ENCODE peak calls at places on chromosomes 4 and X, in nine cellular contexts. A is heart left ventricle, J is uterus, L is suprapubic skin, N is adrenal gland, Y is endothelial cell of umbilical vein, R is HepG2, Q is lower leg skin, E is esophagus squamous epithelium. Z is an unnamed sample.

GRCh38 chr4:180598281-180598680 is 1644.9 kb upstream of the TENM3 start:
- DNase-seq in E (no peak), Q (no peak), J (no peak), L (no peak), A (no peak), N (peak), R (no peak), Y (no peak), Z (peak)

GRCh38 chrX:131917588-131917987 is 105.5 kb upstream of the STK26 start:
- DNase-seq in N (no peak), J (no peak), Y (no peak), Q (no peak), E (no peak), R (no peak), L (no peak), A (no peak), Z (no peak)

GRCh38 chr4:25857403-25857802 is 5.4 kb downstream of the SEL1L3 start:
- DNase-seq in L (no peak), A (no peak), Q (no peak), J (no peak), R (no peak), N (no peak), E (no peak), Y (no peak), Z (peak)

GRCh38 chrX:137882960-137883359 is 317.0 kb downstream of the ZIC3 start:
- DNase-seq in E (no peak), A (no peak), N (no peak), R (no peak), Q (no peak), Y (no peak), J (no peak), L (no peak), Z (no peak)

GRCh38 chrX:72666451-72666850 is 47.7 kb downstream of the PHKA1 start:
- DNase-seq in Y (no peak), L (no peak), A (no peak), N (no peak), E (no peak), Q (no peak), J (no peak), R (no peak), Z (no peak)

GRCh38 chr4:53553486-53554210 is 37.6 kb downstream of the LNX1 start:
- DNase-seq in A (no peak), Q (no peak), L (no peak), Y (no peak), J (no peak), N (no peak), R (no peak), E (no peak), Z (no peak)

GRCh38 chr4:150018257-150018656 is 60.0 kb upstream of the DCLK2 start:
- DNase-seq in E (no peak), N (no peak), L (no peak), A (no peak), Y (no peak), Q (no peak), J (no peak), R (no peak), Z (no peak)

GRCh38 chrX:147749308-147749707 is 162.4 kb upstream of the FMR1 start:
- DNase-seq in J (no peak), Y (no peak), R (no peak), N (no peak), A (no peak), L (no peak), E (no peak), Q (no peak), Z (no peak)

GRCh38 chr4:76087007-76087769 is 12.7 kb downstream of the ART3 start:
- DNase-seq in L (no peak), R (peak), Y (peak), N (peak), E (no peak), A (peak), J (no peak), Q (peak), Z (peak)

GRCh38 chr4:24256547-24256946 is 327.8 kb downstream of the DHX15 start:
- DNase-seq in Y (no peak), J (no peak), L (no peak), E (no peak), R (no peak), A (no peak), N (no peak), Q (no peak), Z (no peak)

GRCh38 chr4:24262084-24262483 is 322.3 kb downstream of the DHX15 start:
- DNase-seq in E (no peak), N (no peak), Y (no peak), Q (no peak), A (no peak), J (no peak), R (no peak), L (no peak), Z (no peak)

GRCh38 chr4:24262616-24263015 is 321.7 kb downstream of the DHX15 start:
- DNase-seq in E (no peak), L (no peak), J (no peak), Q (no peak), R (no peak), Y (no peak), N (no peak), A (no peak), Z (no peak)

GRCh38 chr4:24260133-24260532 is 324.2 kb downstream of the DHX15 start:
- DNase-seq in L (no peak), A (no peak), E (no peak), Q (no peak), Y (no peak), J (no peak), R (no peak), N (no peak), Z (no peak)

GRCh38 chr4:24260922-24261581 is 323.3 kb downstream of the DHX15 start:
- DNase-seq in Q (no peak), L (no peak), R (no peak), A (no peak), J (no peak), N (no peak), E (no peak), Y (no peak), Z (no peak)
- H3K4me3 ChIP-seq in Q (no peak), L (no peak), R (no peak), A (no peak), J (no peak), N (no peak), E (no peak), Y (no peak), Z (no peak)

DNA sequence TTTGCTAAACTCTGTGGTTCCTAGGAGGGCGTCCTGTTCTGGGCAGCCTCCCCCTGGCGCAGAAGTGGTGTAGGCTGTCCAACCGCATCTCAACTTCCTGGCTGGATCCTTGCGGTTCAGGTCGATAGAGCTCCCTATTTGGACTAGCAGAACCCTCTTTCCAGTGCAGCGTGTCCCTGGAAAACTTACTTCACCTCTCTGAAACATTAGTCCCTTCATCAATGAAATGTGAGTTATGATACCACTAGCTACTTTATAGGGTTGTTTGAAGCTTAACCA is 1.1 kb downstream of the STK32B start:
- DNase-seq in A (no peak), Y (no peak), E (no peak), Q (no peak), L (no peak), R (no peak), J (no peak), N (no peak), Z (no peak)
- TF ChIP-seq POLR2A in A (no peak), Y (no peak), E (no peak), Q (no peak), L (no peak), R (no peak), J (no peak), N (no peak), Z (no peak)

DNA sequence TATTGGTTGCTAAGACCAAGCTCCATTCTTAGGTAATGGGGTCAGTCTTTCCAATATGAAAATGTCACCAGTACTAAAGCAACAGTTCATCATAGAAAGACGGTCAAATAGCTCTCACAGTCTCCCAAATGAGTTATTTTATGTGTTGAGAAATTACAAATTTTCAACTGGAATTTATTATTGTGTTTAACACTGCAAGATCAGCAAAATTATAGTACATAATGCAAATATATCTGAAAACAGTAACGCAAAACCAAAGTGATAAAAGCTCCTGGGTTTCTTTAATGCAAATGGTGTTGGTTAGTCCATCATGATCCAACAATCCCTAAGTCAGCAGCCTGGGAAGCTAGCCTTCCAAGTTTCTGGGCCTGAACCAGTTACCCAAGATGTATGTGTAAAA is 61.5 kb upstream of the EGFL6 start:
- DNase-seq in E (no peak), J (no peak), L (no peak), A (no peak), Q (no peak), R (no peak), Y (no peak), N (no peak), Z (no peak)
- H3K4me3 ChIP-seq in E (no peak), J (no peak), L (no peak), A (no peak), Q (no peak), R (no peak), Y (no peak), N (no peak), Z (no peak)

DNA sequence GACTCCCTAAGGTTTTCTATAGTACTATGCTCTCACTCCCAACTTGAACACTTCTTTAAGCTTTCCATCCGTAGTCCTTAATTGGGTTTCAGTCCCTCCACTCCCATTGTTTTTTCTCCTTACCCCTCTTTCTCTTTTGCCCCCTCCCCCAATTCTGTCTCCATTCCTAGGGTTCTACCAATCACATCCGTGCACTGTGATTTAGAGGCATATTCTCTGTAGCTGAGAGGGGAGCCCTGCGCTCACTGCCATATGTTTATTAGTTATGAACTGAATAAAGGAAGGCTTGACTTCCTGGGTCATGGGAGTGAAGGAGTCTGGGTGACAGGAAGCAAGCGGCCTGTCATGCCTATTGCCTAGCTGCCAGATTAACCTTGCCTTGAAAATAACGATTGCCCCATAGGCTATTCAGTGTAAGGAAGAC is 470 bp downstream of the MCTS1 start:
- DNase-seq in A (peak), Q (no peak), E (no peak), L (no peak), Y (peak), N (peak), J (no peak), R (peak), Z (peak)
- TF ChIP-seq POLR2A in A (no peak), Q (no peak), E (no peak), L (no peak), Y (peak), N (no peak), J (no peak), R (no peak), Z (no peak)

GRCh38 chr4:183214912-183215488 is 105.1 kb downstream of the CLDN22 start:
- DNase-seq in Y (no peak), J (no peak), N (no peak), L (no peak), E (no peak), Q (no peak), R (no peak), A (no peak), Z (no peak)

GRCh38 chr4:183213996-183214395 is 106.1 kb downstream of the CLDN22 start:
- DNase-seq in J (no peak), Y (no peak), Q (no peak), A (no peak), R (no peak), E (no peak), N (no peak), L (no peak), Z (no peak)

GRCh38 chr4:183205682-183206081 is 106.6 kb downstream of the WWC2 start:
- DNase-seq in L (no peak), R (no peak), E (no peak), Q (no peak), N (no peak), A (no peak), Y (no peak), J (no peak), Z (no peak)

DNA sequence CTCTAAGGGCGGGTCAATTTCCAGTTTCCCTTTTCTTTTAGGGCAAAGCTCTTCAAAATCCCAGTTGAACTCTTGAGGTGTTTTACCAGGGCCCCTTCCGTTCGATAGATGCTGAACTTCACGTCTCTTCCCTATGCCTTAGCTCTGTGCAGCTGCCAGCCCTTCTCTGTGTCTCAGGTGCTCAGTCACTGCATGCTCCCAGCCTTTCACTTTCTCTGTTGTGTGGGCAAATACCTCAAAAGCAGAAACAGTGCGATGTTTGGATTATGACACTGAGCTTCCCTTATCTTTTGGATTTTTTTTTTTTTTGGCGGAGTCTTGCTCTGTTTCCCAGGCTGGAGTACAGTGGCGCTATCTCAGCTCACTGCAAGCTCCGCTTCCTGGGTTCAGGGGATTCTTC is 108.5 kb downstream of the CLDN22 start:
- DNase-seq in Y (no peak), E (no peak), R (no peak), J (no peak), A (no peak), L (no peak), Q (no peak), N (no peak), Z (no peak)
- H3K4me3 ChIP-seq in Y (no peak), E (no peak), R (no peak), J (no peak), A (no peak), L (no peak), Q (no peak), N (no peak), Z (no peak)

DNA sequence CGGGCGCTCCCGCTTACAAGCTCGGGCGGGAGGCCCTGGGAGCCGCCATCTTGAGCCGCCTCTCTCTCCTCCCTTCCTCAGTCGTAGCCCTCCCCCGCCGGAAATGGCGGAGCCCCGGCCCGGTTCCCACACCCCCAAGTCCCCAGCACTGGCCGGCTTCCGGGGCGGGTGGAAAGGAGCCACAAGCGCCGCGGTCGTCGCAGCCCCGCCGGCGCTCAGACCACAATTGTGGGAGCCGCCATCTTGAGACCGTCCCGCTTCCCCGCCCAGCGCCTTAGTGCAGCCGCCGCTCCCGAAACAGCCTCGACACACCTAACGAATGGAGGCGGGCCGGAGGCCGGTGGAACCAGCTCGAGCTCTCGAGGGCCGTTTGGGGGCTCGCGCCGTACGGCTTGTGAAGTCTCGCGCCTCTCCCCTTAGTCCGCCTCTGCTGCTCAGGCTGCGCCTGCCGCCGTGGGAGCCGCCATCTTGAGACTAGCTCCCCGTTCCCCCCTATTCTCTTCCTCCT is 440 bp downstream of the HCFC1 start:
- DNase-seq in N (peak), L (peak), Q (peak), R (peak), E (peak), J (peak), Y (peak), A (peak), Z (peak)
- TF ChIP-seq POLR2A in N (no peak), L (no peak), Q (no peak), R (no peak), E (peak), J (no peak), Y (no peak), A (peak), Z (peak)

GRCh38 chr4:113455081-113455480 is 306.5 kb downstream of the CAMK2D start:
- DNase-seq in Q (no peak), R (no peak), A (no peak), N (no peak), E (no peak), Y (no peak), L (no peak), J (no peak), Z (no peak)

GRCh38 chr4:113452868-113453620 is 308.5 kb downstream of the CAMK2D start:
- DNase-seq in R (no peak), Y (peak), Q (no peak), J (peak), N (no peak), L (no peak), A (no peak), E (no peak), Z (peak)

GRCh38 chr4:113450681-113451080 is 310.9 kb downstream of the CAMK2D start:
- DNase-seq in Q (no peak), N (no peak), Y (no peak), A (no peak), E (no peak), R (no peak), J (no peak), L (no peak), Z (no peak)

GRCh38 chr4:113449407-113449974 is 312.0 kb downstream of the CAMK2D start:
- DNase-seq in J (no peak), Y (no peak), Q (no peak), R (no peak), N (no peak), L (no peak), E (no peak), A (no peak), Z (no peak)

GRCh38 chr4:113452152-113452551 is 309.4 kb downstream of the CAMK2D start:
- DNase-seq in J (no peak), Y (no peak), L (no peak), Q (no peak), R (no peak), A (no peak), N (no peak), E (no peak), Z (no peak)
- H3K4me3 ChIP-seq in J (no peak), Y (no peak), L (no peak), Q (no peak), R (no peak), A (no peak), N (no peak), E (no peak), Z (no peak)

GRCh38 chr4:2843909-2844584 is 403 bp downstream of the ADD1 start:
- DNase-seq in N (peak), E (no peak), Y (peak), Q (no peak), L (peak), R (no peak), A (peak), J (peak), Z (peak)
- TF ChIP-seq POLR2A in N (no peak), E (no peak), Y (no peak), Q (no peak), L (no peak), R (no peak), A (no peak), J (no peak), Z (no peak)